ENCODE peak calls at places on chromosomes 12 and 14, in ten cellular contexts. Y is AG10803; L is HuH-7.5; K is upper lobe of right lung; G is HFF-Myc; J is coronary artery; W is activated CD4-positive, alpha-beta T cell treated with anti-CD3 and anti-CD28 coated beads, Interleukin-2, amount 10 ng/mL, durations not matched to agents 24 days and 14 days; I is Ammon's horn; D is KG1; O is posterior cingulate gyrus. Q is an unnamed sample.

GRCh38 chr12:74539261-74539660 is 1.6 kb downstream of the ATXN7L3B start:
- DNase-seq in G (no peak), L (no peak), I (no peak), D (no peak), K (no peak), O (no peak), Y (no peak), J (no peak), W (peak), Q (no peak)

GRCh38 chr14:36052063-36052462 is 124.5 kb downstream of the PTCSC3 start:
- DNase-seq in Y (no peak), I (no peak), K (no peak), O (no peak), W (no peak), J (no peak), G (no peak), D (no peak), L (no peak), Q (no peak)

GRCh38 chr12:109597795-109598427 is 24.3 kb downstream of the MVK start:
- DNase-seq in K (peak), W (peak), I (peak), G (peak), D (no peak), L (peak), O (peak), Y (peak), J (peak), Q (peak)

GRCh38 chr12:91327889-91328288 is 145.3 kb upstream of the DCN start:
- DNase-seq in O (no peak), J (no peak), D (no peak), I (no peak), G (no peak), K (no peak), Y (peak), W (no peak), L (no peak), Q (no peak)

GRCh38 chr12:107817250-107817649 is 42.7 kb downstream of the ASCL4 start:
- DNase-seq in Y (no peak), I (no peak), G (no peak), J (no peak), K (no peak), O (no peak), D (no peak), L (no peak), W (no peak), Q (no peak)

GRCh38 chr14:68084256-68084655 is 264.7 kb downstream of the RAD51B start:
- DNase-seq in K (no peak), Y (no peak), I (no peak), J (no peak), W (no peak), G (no peak), L (no peak), D (no peak), O (no peak), Q (no peak)

GRCh38 chr14:90609376-90609775 is 206.9 kb downstream of the TTC7B start:
- DNase-seq in W (no peak), J (no peak), O (no peak), K (peak), D (no peak), G (no peak), I (no peak), L (no peak), Y (no peak), Q (no peak)

GRCh38 chr12:117685115-117685926 is 283.5 kb downstream of the KSR2 start:
- DNase-seq in W (no peak), G (peak), K (no peak), J (no peak), L (peak), O (no peak), D (no peak), Y (peak), I (no peak), Q (peak)

GRCh38 chr14:85917631-85918030 is 387.7 kb downstream of the FLRT2 start:
- DNase-seq in W (no peak), L (no peak), K (no peak), G (no peak), D (no peak), O (no peak), Y (no peak), J (no peak), I (peak), Q (no peak)

GRCh38 chr14:50830044-50830931 is 674 bp downstream of the NIN start:
- DNase-seq in J (peak), L (peak), Y (peak), O (peak), D (peak), I (peak), G (no peak), W (peak), K (peak), Q (peak)

GRCh38 chr14:56248442-56248841 is 130.2 kb downstream of the PELI2 start:
- DNase-seq in Y (no peak), G (no peak), L (no peak), O (peak), I (no peak), D (no peak), W (no peak), J (no peak), K (no peak), Q (no peak)

GRCh38 chr14:79496701-79497100 is 714.6 kb downstream of the DIO2 start:
- DNase-seq in W (no peak), Y (no peak), J (no peak), K (no peak), D (no peak), G (no peak), O (no peak), I (no peak), L (no peak), Q (no peak)

GRCh38 chr12:52351196-52352059 is 15.9 kb downstream of the KRT85 start:
- DNase-seq in G (no peak), I (peak), K (no peak), Y (no peak), D (no peak), L (no peak), O (peak), J (no peak), W (no peak), Q (no peak)

GRCh38 chr12:90936230-90937005 is 18.6 kb downstream of the CCER1 start:
- DNase-seq in L (no peak), I (no peak), K (no peak), W (no peak), Y (no peak), J (no peak), O (peak), G (no peak), D (no peak), Q (no peak)

GRCh38 chr14:21334202-21334906 is 49.5 kb downstream of the SUPT16H start:
- DNase-seq in L (no peak), O (no peak), Y (no peak), D (no peak), K (no peak), W (no peak), G (no peak), J (no peak), I (no peak), Q (no peak)

GRCh38 chr12:26833692-26834168 is 736 bp upstream of the ITPR2 start:
- DNase-seq in G (no peak), O (no peak), L (peak), I (no peak), D (peak), W (peak), Y (no peak), K (peak), J (no peak), Q (peak)

GRCh38 chr14:52314521-52315354 is 626 bp downstream of the PTGER2 start:
- DNase-seq in J (no peak), O (peak), Y (peak), K (peak), I (no peak), G (no peak), L (no peak), D (no peak), W (peak), Q (peak)

GRCh38 chr12:1083888-1084262 is 92.9 kb downstream of the ERC1 start:
- DNase-seq in G (peak), Y (peak), L (no peak), J (no peak), K (no peak), I (peak), W (peak), D (no peak), O (no peak), Q (no peak)

GRCh38 chr14:72649603-72650227 is 244.2 kb downstream of the DPF3 start:
- DNase-seq in O (no peak), W (no peak), D (no peak), L (no peak), K (no peak), Y (no peak), G (no peak), I (no peak), J (no peak), Q (no peak)

GRCh38 chr12:130087222-130087621 is 75.0 kb upstream of the FZD10 start:
- DNase-seq in Y (no peak), L (no peak), K (no peak), D (no peak), W (no peak), G (no peak), J (no peak), O (no peak), I (no peak), Q (no peak)

GRCh38 chr14:74852922-74853530 is 22.9 kb downstream of the PROX2 start:
- DNase-seq in W (no peak), G (peak), D (no peak), O (no peak), L (no peak), J (no peak), Y (peak), K (no peak), I (no peak), Q (no peak)

GRCh38 chr12:121786441-121786825 is 7.1 kb downstream of the RHOF start:
- DNase-seq in K (peak), L (no peak), I (no peak), Y (peak), G (peak), O (no peak), D (no peak), W (no peak), J (no peak), Q (no peak)

GRCh38 chr14:51304956-51305355 is 64.9 kb downstream of the TMX1 start:
- DNase-seq in J (no peak), W (no peak), L (no peak), K (no peak), D (no peak), O (no peak), I (no peak), G (peak), Y (peak), Q (no peak)

GRCh38 chr12:47276253-47277070 is 196.7 kb upstream of the AMIGO2 start:
- DNase-seq in L (peak), W (peak), D (no peak), O (no peak), Y (peak), I (peak), J (no peak), G (peak), K (no peak), Q (no peak)

GRCh38 chr12:131608740-131609665 is 101.9 kb upstream of the SFSWAP start:
- DNase-seq in W (peak), L (peak), G (peak), I (peak), J (no peak), Y (peak), O (peak), K (peak), D (no peak), Q (peak)

GRCh38 chr14:61512026-61512425 is 183.3 kb upstream of the HIF1A start:
- DNase-seq in I (no peak), J (no peak), O (no peak), D (no peak), L (no peak), G (no peak), Y (no peak), K (no peak), W (no peak), Q (no peak)

GRCh38 chr12:75482636-75483035 is 2.1 kb downstream of the GLIPR1 start:
- DNase-seq in I (no peak), O (no peak), L (no peak), K (no peak), D (no peak), W (peak), J (no peak), G (no peak), Y (no peak), Q (no peak)

GRCh38 chr12:116164976-116165425 is 112.5 kb downstream of the MED13L start:
- DNase-seq in J (no peak), I (no peak), G (no peak), K (no peak), O (no peak), Y (no peak), W (no peak), D (no peak), L (no peak), Q (no peak)

GRCh38 chr12:52020539-52021336 is 14.0 kb downstream of the TAMALIN start:
- DNase-seq in W (peak), I (peak), D (no peak), L (peak), O (no peak), Y (no peak), J (peak), K (peak), G (no peak), Q (peak)

GRCh38 chr12:70469221-70469820 is 103.2 kb downstream of the KCNMB4 start:
- DNase-seq in J (no peak), K (no peak), L (no peak), G (no peak), Y (no peak), O (no peak), D (no peak), I (no peak), W (no peak), Q (no peak)

GRCh38 chr12:78293039-78293686 is 462.5 kb downstream of the NAV3 start:
- DNase-seq in L (no peak), W (no peak), J (no peak), D (no peak), G (no peak), K (no peak), O (no peak), Y (peak), I (no peak), Q (no peak)